ENCODE peak calls at places on chromosomes 1 and 21, in nine cellular contexts. Z is brain microvascular endothelial cell, V is fibroblast of villous mesenchyme, X is coronary artery, O is pancreas, H is astrocyte, K is lung, A is endothelial cell of umbilical vein, J is mucosa of descending colon. G is an unnamed sample.
A peak's percentile ranks its signal among the peaks of the same experiment; 100 is the strongest.

GRCh38 chr1:111762332-111762731 is 6.6 kb downstream of the DDX20 start:
- DNase-seq in Z (no peak), V (no peak), X (no peak), O (no peak), H (no peak), K (no peak), A (peak; percentile 23), J (no peak), G (no peak)

GRCh38 chr1:85315789-85316188 is 39.4 kb upstream of the BCL10 start:
- DNase-seq in Z (no peak), V (peak; percentile 68), X (no peak), O (no peak), H (no peak), K (no peak), A (no peak), J (no peak), G (no peak)

GRCh38 chr1:157410457-157410856 is 141.9 kb downstream of the FCRL5 start:
- DNase-seq in Z (no peak), V (no peak), X (no peak), O (no peak), H (no peak), K (peak; percentile 4), A (no peak), J (no peak), G (no peak)

GRCh38 chr1:7670334-7671145 is 100.6 kb upstream of the VAMP3 start:
- DNase-seq in Z (no peak), V (no peak), X (no peak), O (no peak), H (no peak), K (no peak), A (no peak), J (no peak), G (no peak)

GRCh38 chr21:45926281-45926680 is 55.3 kb upstream of the COL6A1 start:
- DNase-seq in Z (no peak), V (peak; percentile 6), X (no peak), O (no peak), H (no peak), K (no peak), A (no peak), J (no peak), G (no peak)

GRCh38 chr1:115052454-115053083 is 22.9 kb downstream of the TSHB start:
- DNase-seq in Z (peak; percentile 60), V (peak; percentile 36), X (no peak), O (peak; percentile 27), H (peak; percentile 13), K (peak; percentile 45), A (peak; percentile 53), J (no peak), G (peak; percentile 16)

GRCh38 chr1:1063945-1064831 is 9.9 kb downstream of the RNF223 start:
- DNase-seq in Z (peak; percentile 87), V (peak; percentile 84), X (no peak), O (peak; percentile 56), H (peak; percentile 80), K (peak; percentile 54), A (peak; percentile 82), J (peak; percentile 85), G (peak; percentile 85)

GRCh38 chr1:7120863-7121621 is 335.8 kb downstream of the CAMTA1 start:
- DNase-seq in Z (no peak), V (no peak), X (no peak), O (no peak), H (peak; percentile 53), K (no peak), A (no peak), J (no peak), G (no peak)

GRCh38 chr1:59139396-59139795 is 157.5 kb upstream of the FGGY start:
- DNase-seq in Z (no peak), V (no peak), X (no peak), O (no peak), H (no peak), K (no peak), A (no peak), J (no peak), G (no peak)

GRCh38 chr1:7427066-7427465 is 344.0 kb upstream of the VAMP3 start:
- DNase-seq in Z (no peak), V (peak; percentile 26), X (no peak), O (no peak), H (peak; percentile 16), K (no peak), A (no peak), J (no peak), G (no peak)

GRCh38 chr21:36773111-36773510 is 74.2 kb downstream of the SIM2 start:
- DNase-seq in Z (peak; percentile 41), V (peak; percentile 86), X (peak; percentile 68), O (peak; percentile 93), H (peak; percentile 86), K (peak; percentile 68), A (peak; percentile 26), J (peak; percentile 88), G (no peak)

GRCh38 chr1:87867631-87868030 is 539.0 kb downstream of the LMO4 start:
- DNase-seq in Z (no peak), V (peak; percentile 55), X (no peak), O (no peak), H (peak; percentile 33), K (no peak), A (no peak), J (no peak), G (no peak)

GRCh38 chr1:43509007-43509739 is 21.5 kb upstream of the PTPRF start:
- DNase-seq in Z (no peak), V (peak; percentile 48), X (no peak), O (no peak), H (no peak), K (peak; percentile 23), A (no peak), J (no peak), G (no peak)

GRCh38 chr1:12448746-12449177 is 169.2 kb downstream of the DHRS3 start:
- DNase-seq in Z (peak; percentile 79), V (peak; percentile 92), X (no peak), O (no peak), H (peak; percentile 69), K (no peak), A (no peak), J (no peak), G (no peak)

GRCh38 chr1:5988596-5989285 is 3.5 kb downstream of the NPHP4 start:
- DNase-seq in Z (no peak), V (no peak), X (no peak), O (no peak), H (no peak), K (no peak), A (no peak), J (no peak), G (no peak)

GRCh38 chr1:61337471-61337870 is 255.1 kb downstream of the NFIA start:
- DNase-seq in Z (no peak), V (peak; percentile 55), X (no peak), O (no peak), H (peak; percentile 1), K (no peak), A (peak; percentile 57), J (no peak), G (no peak)
- H3K4me3 ChIP-seq in Z (no peak overlapping the region), V (peak overlapping the region; percentile 30), X (peak overlapping the region; percentile 55), O (no peak overlapping the region), H (no peak overlapping the region), K (no peak overlapping the region), A (no peak overlapping the region), J (no peak overlapping the region), G (no peak overlapping the region)

GRCh38 chr1:19957779-19958178 is 21.6 kb downstream of the PLA2G2A start:
- DNase-seq in Z (no peak), V (no peak), X (no peak), O (no peak), H (no peak), K (no peak), A (no peak), J (no peak), G (no peak)
- TF ChIP-seq CTCF in Z (peak; percentile 42), V (peak; percentile 18), X (no peak), O (no peak), H (no peak), K (no peak), A (peak; percentile 6), J (no peak), G (no peak)

DNA sequence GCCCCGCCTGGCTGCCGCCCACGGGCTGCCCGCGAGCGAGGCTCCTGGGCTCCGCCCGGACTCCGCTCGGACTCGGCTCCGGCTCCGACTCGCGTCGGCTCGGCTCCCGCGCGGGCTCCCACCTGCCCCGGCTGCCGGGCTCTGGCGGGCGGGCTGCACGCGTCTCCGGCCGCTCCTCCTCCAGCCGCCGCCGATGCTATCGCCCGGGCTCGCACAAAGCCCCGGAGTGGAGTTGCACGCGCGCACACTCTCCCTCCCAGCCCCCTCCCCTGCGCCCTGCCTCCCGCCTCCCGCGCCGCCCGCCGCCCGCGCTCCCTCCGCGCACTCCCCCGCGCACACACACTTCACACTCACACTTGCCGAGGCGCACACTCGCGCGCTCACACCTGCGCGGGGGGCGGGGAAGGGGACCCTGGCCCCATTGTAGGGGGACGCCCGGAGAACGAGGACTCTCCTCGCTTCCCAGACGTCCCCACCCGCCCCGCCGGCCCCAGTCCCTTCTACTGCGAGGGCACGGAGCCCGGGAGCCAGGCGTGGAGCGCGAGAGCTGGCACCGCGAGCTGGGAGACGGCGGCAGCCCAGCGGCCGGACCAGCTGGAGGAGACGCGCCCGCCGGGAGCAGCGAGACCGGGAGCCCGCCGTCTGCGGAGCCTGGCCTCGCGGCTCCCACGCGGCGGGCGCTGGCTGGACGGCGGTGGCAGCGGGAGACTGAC is at the start of gene GRIK3:
- DNase-seq in Z (no peak), V (no peak), X (no peak), O (no peak), H (no peak), K (no peak), A (no peak), J (no peak), G (no peak)
- H3K4me3 ChIP-seq in Z (no peak within 1 kb of the TSS), V (no peak within 1 kb of the TSS), X (peak within 1 kb of the TSS; percentile 53), O (no peak within 1 kb of the TSS), H (no peak within 1 kb of the TSS), K (no peak within 1 kb of the TSS), A (no peak within 1 kb of the TSS), J (no peak within 1 kb of the TSS), G (no peak within 1 kb of the TSS)

DNA sequence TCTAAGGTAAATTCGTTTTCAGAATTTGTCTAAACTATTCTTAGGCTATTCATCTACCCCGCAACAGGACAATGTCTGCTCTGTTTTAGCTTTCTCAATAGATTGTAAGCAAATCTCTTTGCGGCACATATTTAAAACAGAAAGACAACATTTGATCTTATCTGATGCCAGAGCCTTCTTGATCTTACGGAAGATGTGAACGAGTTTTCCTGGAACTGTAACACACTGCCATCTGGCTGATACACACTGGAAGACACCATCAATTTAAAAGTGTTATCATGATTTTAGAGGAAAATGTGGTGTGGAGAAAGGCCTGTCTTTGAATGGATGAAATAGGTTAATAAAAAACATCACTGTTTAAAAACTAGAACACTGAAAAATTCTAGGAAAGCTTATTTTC is 36.1 kb downstream of the COA6 start:
- DNase-seq in Z (no peak), V (peak; percentile 45), X (no peak), O (no peak), H (no peak), K (no peak), A (no peak), J (no peak), G (no peak)
- TF ChIP-seq CTCF in Z (peak; percentile 28), V (peak; percentile 31), X (no peak), O (no peak), H (no peak), K (no peak), A (no peak), J (no peak), G (no peak)

DNA sequence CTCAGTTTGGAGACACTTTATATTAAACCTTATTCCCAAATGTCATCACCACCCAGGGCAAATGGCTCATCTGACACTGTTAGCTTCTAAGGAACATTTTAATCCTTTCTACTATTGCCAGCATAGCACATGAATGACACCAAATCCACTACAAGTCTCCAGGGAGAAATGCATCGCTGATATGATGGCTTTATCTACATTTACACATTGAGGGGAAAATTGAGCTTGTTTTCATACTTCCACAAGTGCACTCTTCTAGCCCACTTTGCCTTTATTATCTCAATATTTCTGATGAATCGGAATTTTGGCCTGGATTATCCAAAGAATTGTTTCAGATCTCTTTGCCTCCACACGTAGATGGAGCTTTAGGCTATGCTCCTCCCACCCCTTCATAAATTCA is 75.4 kb downstream of the RUNX1 start:
- DNase-seq in Z (no peak), V (no peak), X (no peak), O (no peak), H (no peak), K (no peak), A (no peak), J (no peak), G (no peak)
- H3K4me3 ChIP-seq in Z (no peak overlapping the region), V (no peak overlapping the region), X (no peak overlapping the region), O (no peak overlapping the region), H (no peak overlapping the region), K (no peak overlapping the region), A (no peak overlapping the region), J (no peak overlapping the region), G (no peak overlapping the region)